ENCODE peak calls at places on chromosomes 2 and 18, in four cellular contexts. E, F, K and L are unnamed samples.

GRCh38 chr2:116948258-116948657 is 866.2 kb upstream of the DDX18 start:
- DNase-seq in F (no peak), K (no peak), E (no peak), L (no peak)

GRCh38 chr2:36357506-36358316 is 2.1 kb downstream of the CRIM1 start:
- DNase-seq in K (peak), E (no peak), F (peak), L (peak)

GRCh38 chr2:172085460-172086159 is at the start of gene DLX1:
- DNase-seq in K (peak), E (peak), F (no peak), L (no peak)

GRCh38 chr2:105526000-105526925 is 127.4 kb upstream of the FHL2 start:
- DNase-seq in E (no peak), K (no peak), F (no peak), L (no peak)

GRCh38 chr2:195837987-195838386 is 181.0 kb downstream of the SLC39A10 start:
- DNase-seq in K (no peak), E (no peak), F (no peak), L (no peak)

GRCh38 chr2:133887676-133888040 is 319.4 kb upstream of the NCKAP5 start:
- DNase-seq in E (no peak), F (no peak), K (no peak), L (no peak)

GRCh38 chr18:7447629-7448028 is 119.5 kb upstream of the PTPRM start:
- DNase-seq in E (no peak), K (no peak), F (no peak), L (no peak)

GRCh38 chr2:23789012-23789411 is 137.9 kb downstream of the ATAD2B start:
- DNase-seq in K (no peak), F (no peak), E (no peak), L (peak)

GRCh38 chr18:46458472-46458871 is 198.5 kb downstream of the LOXHD1 start:
- DNase-seq in F (no peak), E (no peak), K (no peak), L (no peak)

GRCh38 chr2:187404431-187405110 is 43.5 kb downstream of the CALCRL start:
- DNase-seq in F (no peak), E (no peak), K (no peak), L (no peak)

DNA sequence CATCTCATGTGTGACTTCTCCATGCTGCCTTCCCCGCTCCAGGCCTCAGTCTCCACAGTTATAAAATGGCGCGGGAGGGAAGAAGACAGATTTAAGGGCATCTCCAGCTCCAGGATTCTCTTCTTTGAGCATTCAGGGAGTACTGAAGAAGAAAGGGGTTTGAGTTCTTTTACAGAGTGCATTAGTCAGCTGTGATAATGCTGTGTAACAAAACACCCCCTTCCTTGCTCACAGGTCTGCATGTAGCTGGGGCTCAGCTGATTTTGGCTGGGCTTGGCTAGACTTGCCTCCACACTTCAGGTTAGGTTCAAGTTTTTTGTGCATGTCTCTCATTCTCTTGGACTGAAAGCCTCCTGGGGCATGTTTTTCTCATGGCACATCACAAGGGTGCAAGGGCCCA is 8.0 kb upstream of the SLC66A3 start:
- DNase-seq in F (no peak), K (no peak), E (no peak), L (no peak)
- TF ChIP-seq ELF1 in F (no peak), K (no peak), E (no peak), L (no peak)

DNA sequence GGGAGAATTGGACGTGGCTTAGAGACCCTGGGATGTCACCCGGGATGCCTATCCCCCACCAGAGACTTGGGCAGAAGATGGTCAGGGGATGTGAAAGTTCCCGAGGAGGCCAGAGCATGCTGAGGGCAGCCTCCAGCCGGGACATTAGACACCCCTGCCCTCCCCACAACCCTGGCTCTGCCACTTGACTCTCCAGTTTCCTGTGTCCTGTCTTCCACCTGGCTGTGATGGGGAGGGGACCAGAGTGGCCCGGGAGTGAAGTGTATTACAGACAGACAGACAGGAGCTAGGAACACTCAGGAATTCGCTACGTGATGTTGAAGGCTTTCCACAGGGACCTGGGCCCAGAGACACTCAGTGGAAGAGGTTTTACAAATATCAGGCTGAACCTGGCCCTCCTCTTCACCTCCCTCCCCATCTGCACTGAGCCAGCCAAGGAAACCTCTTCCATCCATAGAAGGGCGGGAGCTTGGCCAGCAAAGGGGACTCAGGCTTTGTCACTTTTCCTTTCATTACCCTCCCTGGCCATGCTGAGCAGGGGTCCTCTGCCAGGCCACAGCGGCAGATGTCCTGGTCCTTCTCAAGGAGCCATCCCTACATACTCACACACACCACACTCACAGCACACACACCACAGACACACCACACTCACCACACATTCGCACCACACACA is 60.7 kb downstream of the SDC1 start:
- DNase-seq in E (no peak), F (no peak), K (no peak), L (no peak)
- TF ChIP-seq ELF1 in E (no peak), F (no peak), K (no peak), L (no peak)

DNA sequence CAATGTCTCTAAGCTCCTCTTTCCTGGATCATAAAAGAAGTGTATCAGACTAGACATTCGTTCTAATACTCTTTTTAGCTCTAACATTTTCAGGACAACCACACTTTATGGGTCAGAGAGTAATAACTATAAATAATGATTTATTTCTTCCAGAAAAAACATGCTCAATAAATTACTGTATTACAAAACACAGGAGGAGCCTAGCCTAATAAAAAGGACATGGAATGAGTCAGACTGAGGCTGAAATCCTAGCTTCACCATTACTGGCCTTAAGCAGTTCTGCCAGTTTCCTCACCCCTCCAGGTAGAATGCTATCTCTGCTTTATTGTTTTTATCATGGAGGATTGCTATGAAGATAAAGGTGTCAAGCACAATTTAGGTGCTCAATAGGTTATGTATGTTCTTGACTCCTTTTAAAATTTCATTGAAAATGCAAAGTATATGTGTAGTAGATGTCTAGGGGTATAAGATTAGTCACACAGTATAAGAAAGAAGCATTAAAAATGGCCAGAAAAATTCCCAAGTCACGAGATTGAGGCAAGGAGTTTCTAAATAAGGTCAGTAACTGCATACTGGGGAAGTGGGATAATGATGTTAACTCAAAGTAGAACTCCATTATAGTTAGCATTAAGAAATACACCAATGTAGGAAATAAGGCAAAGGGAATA is 105.5 kb upstream of the NEUROD1 start:
- DNase-seq in F (peak), E (no peak), K (no peak), L (no peak)
- TF ChIP-seq ELF1 in F (no peak), E (no peak), K (no peak), L (no peak)

DNA sequence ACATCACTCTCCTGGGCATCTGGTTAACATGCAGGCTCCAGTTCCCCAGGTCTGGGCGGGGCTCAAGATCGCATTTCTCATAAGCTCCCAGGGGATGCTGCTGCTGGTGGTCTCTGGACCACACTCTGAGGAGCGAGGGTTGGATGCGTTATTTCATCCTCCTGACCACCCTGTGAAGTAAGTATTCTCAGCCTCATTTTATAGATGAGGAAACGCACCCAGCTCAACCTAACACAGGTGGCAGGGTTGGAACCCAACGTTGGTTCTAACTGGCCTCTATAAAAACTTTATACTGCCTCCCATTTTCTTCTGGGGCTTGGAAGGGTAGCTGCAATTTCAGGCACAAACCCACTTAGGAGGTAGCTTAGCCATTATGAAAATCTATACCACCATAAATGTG is 120.5 kb downstream of the FAM210A start:
- DNase-seq in K (no peak), F (no peak), E (no peak), L (no peak)
- TF ChIP-seq ELF1 in K (no peak), F (no peak), E (no peak), L (no peak)